ENCODE peak calls at places on chromosome 1, in five cellular contexts. One of them, this sample, is unnamed. For H3K27me3, the result is how much of the 10 kb centered on the place peaks cover.

GRCh38 chr1:170491291-170491690 is 40.7 kb upstream of the GORAB start:
- DNase-seq in mesenchymal stem cell: no peak
- DNase-seq in GM06990: no peak
- DNase-seq in adipocyte: no peak
- DNase-seq in psoas muscle: no peak
- DNase-seq in this sample: no peak

GRCh38 chr1:240720891-240721450 is 109.0 kb upstream of the GREM2 start:
- DNase-seq in mesenchymal stem cell: no peak
- DNase-seq in GM06990: no peak
- DNase-seq in adipocyte: no peak
- DNase-seq in psoas muscle: no peak
- DNase-seq in this sample: no peak

GRCh38 chr1:13651279-13651678 is 48.7 kb upstream of the PRDM2 start:
- DNase-seq in mesenchymal stem cell: peak
- DNase-seq in GM06990: no peak
- DNase-seq in adipocyte: peak
- DNase-seq in psoas muscle: no peak
- DNase-seq in this sample: no peak

GRCh38 chr1:170095976-170096725 is 21.7 kb upstream of the KIFAP3 start:
- DNase-seq in mesenchymal stem cell: no peak
- DNase-seq in GM06990: no peak
- DNase-seq in adipocyte: no peak
- DNase-seq in psoas muscle: no peak
- DNase-seq in this sample: no peak

GRCh38 chr1:11245248-11245647 is 17.1 kb downstream of the MTOR start:
- DNase-seq in mesenchymal stem cell: no peak
- DNase-seq in GM06990: no peak
- DNase-seq in adipocyte: no peak
- DNase-seq in psoas muscle: no peak
- DNase-seq in this sample: no peak

GRCh38 chr1:177255411-177255810 is 84.7 kb downstream of the BRINP2 start:
- DNase-seq in mesenchymal stem cell: peak
- DNase-seq in GM06990: no peak
- DNase-seq in adipocyte: no peak
- DNase-seq in psoas muscle: no peak
- DNase-seq in this sample: no peak

GRCh38 chr1:63127376-63127775 is 195.0 kb upstream of the FOXD3 start:
- DNase-seq in mesenchymal stem cell: peak
- DNase-seq in GM06990: no peak
- DNase-seq in adipocyte: no peak
- DNase-seq in psoas muscle: no peak
- DNase-seq in this sample: no peak

GRCh38 chr1:245860681-245861552 is 646.2 kb downstream of the SMYD3 start:
- DNase-seq in mesenchymal stem cell: peak
- DNase-seq in GM06990: no peak
- DNase-seq in adipocyte: peak
- DNase-seq in psoas muscle: no peak
- DNase-seq in this sample: no peak

GRCh38 chr1:235450433-235450832 is 53.8 kb downstream of the B3GALNT2 start:
- DNase-seq in mesenchymal stem cell: no peak
- DNase-seq in GM06990: no peak
- DNase-seq in adipocyte: no peak
- DNase-seq in psoas muscle: no peak
- DNase-seq in this sample: no peak

DNA sequence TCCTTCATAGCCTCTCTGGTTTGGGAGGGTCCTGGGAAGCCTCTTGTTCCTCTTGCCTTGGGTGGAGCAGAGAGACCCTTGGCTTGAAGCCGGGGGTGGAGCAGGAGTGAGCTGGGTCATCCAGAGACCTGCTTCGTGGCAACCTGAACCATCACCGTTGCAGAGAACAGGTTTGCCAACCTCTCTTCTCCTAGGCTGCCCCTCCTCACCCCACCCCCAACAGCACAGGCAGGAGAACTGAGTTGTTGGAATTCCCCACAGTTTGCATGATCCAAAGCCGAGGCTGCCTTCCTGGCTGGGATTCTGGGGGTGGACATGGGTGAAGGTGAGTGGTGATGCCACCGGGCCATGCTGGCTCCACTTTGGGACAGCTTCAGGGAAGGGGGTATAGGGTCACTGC is 2.2 kb downstream of the WNT4 start:
- DNase-seq in mesenchymal stem cell: no peak
- DNase-seq in GM06990: no peak
- DNase-seq in adipocyte: no peak
- DNase-seq in psoas muscle: no peak
- DNase-seq in this sample: no peak
- H3K27me3 ChIP-seq in mesenchymal stem cell: half or more
- H3K27me3 ChIP-seq in GM06990: under half
- H3K27me3 ChIP-seq in adipocyte: half or more
- H3K27me3 ChIP-seq in psoas muscle: under half
- H3K27me3 ChIP-seq in this sample: half or more

DNA sequence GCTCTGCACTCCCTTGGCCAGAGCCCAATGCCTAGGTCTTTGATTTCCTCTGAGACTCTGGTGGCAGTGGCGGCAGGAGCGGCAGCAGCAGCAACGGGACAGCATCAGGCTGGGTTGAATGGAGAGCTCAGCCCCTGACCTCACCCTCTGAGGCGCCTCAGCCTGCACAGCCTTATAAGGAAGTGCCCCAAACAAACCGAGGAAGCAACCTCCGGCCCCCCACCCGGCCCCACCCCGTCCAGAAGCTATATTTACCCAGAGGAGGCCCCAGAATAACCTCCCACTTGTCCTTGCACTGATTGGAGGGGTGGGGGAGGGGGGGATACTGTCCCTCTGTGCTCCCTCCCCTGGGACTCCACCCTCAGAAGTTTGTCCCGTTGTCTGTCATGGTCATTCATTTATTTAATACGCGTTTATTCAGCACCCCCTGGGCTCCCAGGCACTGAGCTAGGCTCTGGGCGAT is 12.2 kb downstream of the NES start:
- DNase-seq in mesenchymal stem cell: peak
- DNase-seq in GM06990: peak
- DNase-seq in adipocyte: peak
- DNase-seq in psoas muscle: peak
- DNase-seq in this sample: peak
- H3K27me3 ChIP-seq in mesenchymal stem cell: under half
- H3K27me3 ChIP-seq in GM06990: under half
- H3K27me3 ChIP-seq in adipocyte: under half
- H3K27me3 ChIP-seq in psoas muscle: under half
- H3K27me3 ChIP-seq in this sample: under half

GRCh38 chr1:99980928-99981327 is 11.1 kb downstream of the SLC35A3 start:
- DNase-seq in mesenchymal stem cell: no peak
- DNase-seq in GM06990: no peak
- DNase-seq in adipocyte: no peak
- DNase-seq in psoas muscle: no peak
- DNase-seq in this sample: no peak

GRCh38 chr1:99988210-99988765 is 18.5 kb downstream of the SLC35A3 start:
- DNase-seq in mesenchymal stem cell: no peak
- DNase-seq in GM06990: no peak
- DNase-seq in adipocyte: no peak
- DNase-seq in psoas muscle: no peak
- DNase-seq in this sample: no peak

GRCh38 chr1:99992044-99992722 is 22.4 kb downstream of the SLC35A3 start:
- DNase-seq in mesenchymal stem cell: no peak
- DNase-seq in GM06990: no peak
- DNase-seq in adipocyte: no peak
- DNase-seq in psoas muscle: no peak
- DNase-seq in this sample: no peak

DNA sequence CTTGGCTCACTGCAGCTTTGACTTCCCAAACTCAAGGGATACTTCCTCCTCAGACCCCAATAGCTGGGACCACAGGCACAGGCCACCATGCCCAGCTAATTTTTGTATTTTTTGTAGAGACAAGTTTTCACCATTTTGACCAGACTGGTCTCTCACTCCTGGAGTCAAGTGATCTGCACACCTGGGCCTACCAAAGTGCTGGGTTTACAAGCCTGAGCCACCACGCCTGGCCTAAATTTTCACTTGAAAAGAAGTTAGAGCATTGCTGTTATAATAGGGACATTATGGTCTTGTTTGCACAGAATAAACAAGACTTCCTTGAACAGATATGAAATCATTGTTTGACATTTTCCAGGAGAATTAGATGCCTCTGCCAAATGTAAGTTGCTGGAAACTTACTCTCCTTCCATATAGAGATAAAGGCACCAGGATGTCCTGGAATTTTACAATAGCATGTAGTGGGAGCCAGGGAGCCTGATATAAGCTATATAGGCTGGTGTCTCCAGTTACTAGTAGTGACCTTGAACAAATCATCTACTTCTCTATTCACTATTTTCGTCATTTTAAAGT is 16.9 kb downstream of the SLC35A3 start:
- DNase-seq in mesenchymal stem cell: no peak
- DNase-seq in GM06990: no peak
- DNase-seq in adipocyte: no peak
- DNase-seq in psoas muscle: no peak
- DNase-seq in this sample: no peak
- H3K27me3 ChIP-seq in mesenchymal stem cell: under half
- H3K27me3 ChIP-seq in GM06990: under half
- H3K27me3 ChIP-seq in adipocyte: under half
- H3K27me3 ChIP-seq in psoas muscle: under half
- H3K27me3 ChIP-seq in this sample: under half

DNA sequence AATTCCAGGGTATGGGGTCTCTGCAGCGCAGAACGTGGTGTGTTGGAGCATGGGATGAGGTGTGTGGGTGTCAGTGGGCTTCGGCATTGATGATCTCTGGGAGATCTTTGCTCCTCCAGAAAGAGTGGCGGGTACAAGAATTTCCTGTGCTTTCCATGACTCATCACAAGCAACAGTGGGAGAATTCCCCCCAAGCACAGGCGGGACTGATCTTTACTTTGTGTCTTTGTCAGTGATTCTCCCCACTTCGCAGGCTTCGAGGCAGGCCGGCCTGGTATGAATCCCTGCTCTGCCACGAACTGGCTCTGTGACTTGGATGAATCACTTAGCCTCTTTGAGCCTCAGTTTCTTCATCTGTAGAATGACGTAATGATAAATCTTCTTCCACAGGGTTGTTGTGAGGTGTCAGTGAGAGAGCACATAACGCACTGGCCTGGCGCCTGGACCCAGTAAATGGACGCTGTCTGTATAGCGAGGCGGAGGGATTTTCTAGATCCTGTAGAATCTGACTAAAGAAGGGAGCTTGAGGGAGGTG is 2.0 kb downstream of the OPRD1 start:
- DNase-seq in mesenchymal stem cell: no peak
- DNase-seq in GM06990: no peak
- DNase-seq in adipocyte: no peak
- DNase-seq in psoas muscle: no peak
- DNase-seq in this sample: no peak
- H3K27me3 ChIP-seq in mesenchymal stem cell: half or more
- H3K27me3 ChIP-seq in GM06990: under half
- H3K27me3 ChIP-seq in adipocyte: half or more
- H3K27me3 ChIP-seq in psoas muscle: half or more
- H3K27me3 ChIP-seq in this sample: half or more

GRCh38 chr1:36517415-36517814 is 34.7 kb upstream of the CSF3R start:
- DNase-seq in mesenchymal stem cell: no peak
- DNase-seq in GM06990: no peak
- DNase-seq in adipocyte: no peak
- DNase-seq in psoas muscle: no peak
- DNase-seq in this sample: no peak
- H3K27me3 ChIP-seq in mesenchymal stem cell: under half
- H3K27me3 ChIP-seq in GM06990: under half
- H3K27me3 ChIP-seq in adipocyte: under half
- H3K27me3 ChIP-seq in psoas muscle: under half
- H3K27me3 ChIP-seq in this sample: under half

GRCh38 chr1:37041483-37041882 is 7.2 kb upstream of the GRIK3 start:
- DNase-seq in mesenchymal stem cell: no peak
- DNase-seq in GM06990: no peak
- DNase-seq in adipocyte: no peak
- DNase-seq in psoas muscle: no peak
- DNase-seq in this sample: no peak

GRCh38 chr1:37038703-37039093 is 4.4 kb upstream of the GRIK3 start:
- DNase-seq in mesenchymal stem cell: no peak
- DNase-seq in GM06990: no peak
- DNase-seq in adipocyte: no peak
- DNase-seq in psoas muscle: no peak
- DNase-seq in this sample: no peak

GRCh38 chr1:37043101-37043500 is 8.8 kb upstream of the GRIK3 start:
- DNase-seq in mesenchymal stem cell: no peak
- DNase-seq in GM06990: no peak
- DNase-seq in adipocyte: no peak
- DNase-seq in psoas muscle: no peak
- DNase-seq in this sample: no peak

GRCh38 chr1:37042506-37042905 is 8.2 kb upstream of the GRIK3 start:
- DNase-seq in mesenchymal stem cell: no peak
- DNase-seq in GM06990: no peak
- DNase-seq in adipocyte: no peak
- DNase-seq in psoas muscle: no peak
- DNase-seq in this sample: no peak

DNA sequence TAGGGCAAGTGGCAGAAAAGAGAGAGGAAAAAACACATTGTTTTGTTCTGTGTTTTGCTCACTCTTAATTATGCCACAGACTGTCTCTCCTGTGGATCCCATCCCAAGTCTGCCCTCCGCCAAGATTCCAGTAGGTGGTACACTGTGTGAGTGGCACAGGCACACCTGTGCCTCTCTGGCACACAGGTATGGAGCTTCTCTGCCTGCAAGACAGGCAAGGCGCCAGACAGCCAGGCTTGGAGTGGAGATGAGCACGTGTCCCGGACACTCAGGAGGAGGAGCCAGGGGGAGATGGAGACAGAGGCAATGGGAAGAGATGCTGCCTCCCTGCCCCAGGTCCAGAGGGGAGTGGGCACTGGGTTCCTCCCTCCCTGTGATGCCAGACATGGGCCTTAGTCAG is 6.5 kb upstream of the GRIK3 start:
- DNase-seq in mesenchymal stem cell: no peak
- DNase-seq in GM06990: no peak
- DNase-seq in adipocyte: no peak
- DNase-seq in psoas muscle: no peak
- DNase-seq in this sample: no peak
- H3K27me3 ChIP-seq in mesenchymal stem cell: half or more
- H3K27me3 ChIP-seq in GM06990: under half
- H3K27me3 ChIP-seq in adipocyte: under half
- H3K27me3 ChIP-seq in psoas muscle: half or more
- H3K27me3 ChIP-seq in this sample: under half

DNA sequence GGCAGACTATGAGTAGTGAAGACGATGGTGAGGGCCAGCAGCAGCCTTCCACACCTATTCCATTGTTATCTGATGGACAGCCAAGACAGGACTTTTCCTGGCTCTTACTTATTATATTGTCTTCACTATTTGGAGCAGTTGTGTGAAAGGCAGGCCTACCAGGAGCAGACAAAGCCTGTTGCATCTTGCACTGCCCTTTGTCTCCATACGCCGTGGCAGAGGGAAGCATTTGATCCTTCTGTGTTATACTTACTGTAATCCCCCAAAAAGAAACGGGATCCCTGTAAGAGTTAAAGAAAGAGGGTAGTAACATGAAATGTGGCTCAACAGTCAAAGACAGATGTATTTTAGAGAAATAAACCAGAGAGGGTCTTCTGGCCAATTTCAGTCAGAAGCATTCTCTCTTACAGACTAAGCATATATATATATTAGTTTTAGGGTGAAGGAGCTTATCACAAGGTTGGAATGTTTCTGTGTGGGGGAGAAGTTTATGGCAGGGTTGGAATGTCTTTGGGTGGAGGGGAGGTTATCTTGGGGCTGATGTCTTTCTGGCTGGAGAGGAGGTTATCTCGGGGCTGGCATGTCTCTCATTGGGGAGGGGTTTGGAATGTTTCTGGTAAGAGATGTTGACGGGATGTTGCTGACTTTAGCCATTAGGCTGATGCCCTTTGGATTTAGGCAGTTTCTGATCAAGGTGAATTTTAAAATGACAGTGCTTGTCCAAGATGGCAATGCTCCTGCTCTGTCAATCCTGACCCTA is 23.4 kb upstream of the HSD3B1 start:
- DNase-seq in mesenchymal stem cell: no peak
- DNase-seq in GM06990: no peak
- DNase-seq in adipocyte: no peak
- DNase-seq in psoas muscle: no peak
- DNase-seq in this sample: no peak
- H3K27me3 ChIP-seq in mesenchymal stem cell: under half
- H3K27me3 ChIP-seq in GM06990: under half
- H3K27me3 ChIP-seq in adipocyte: under half
- H3K27me3 ChIP-seq in psoas muscle: under half
- H3K27me3 ChIP-seq in this sample: under half